ENCODE peak calls at places on chromosome X, in five cellular contexts. C, M, L, S and E are unnamed samples.

GRCh38 chrX:69063486-69063885 is 101.8 kb downstream of the PJA1 start:
- DNase-seq in L (no peak), C (no peak), S (no peak), M (no peak), E (no peak)

GRCh38 chrX:13669246-13669689 is 16.3 kb downstream of the TCEANC start:
- DNase-seq in L (no peak), S (peak; percentile 90), M (no peak), C (no peak), E (no peak)

GRCh38 chrX:15151267-15152196 is 118.4 kb downstream of the ASB9 start:
- DNase-seq in C (no peak), L (no peak), M (no peak), S (no peak), E (peak; percentile 46)

GRCh38 chrX:49675075-49675719 is 20.6 kb downstream of the PAGE1 start:
- DNase-seq in M (no peak), S (no peak), L (no peak), C (no peak), E (no peak)

GRCh38 chrX:121902463-121902862 is 855.1 kb downstream of the GLUD2 start:
- DNase-seq in L (no peak), S (no peak), C (no peak), M (no peak), E (no peak)

GRCh38 chrX:110409925-110410324 is 51.3 kb downstream of the RTL9 start:
- DNase-seq in S (peak; percentile 61), M (no peak), L (no peak), C (no peak), E (no peak)

GRCh38 chrX:20159811-20160385 is 18.3 kb upstream of the EIF1AX start:
- DNase-seq in S (no peak), L (no peak), C (no peak), M (no peak), E (no peak)

GRCh38 chrX:153873282-153874090 is 12.5 kb downstream of the L1CAM start:
- DNase-seq in C (no peak), S (no peak), M (no peak), L (no peak), E (no peak)

GRCh38 chrX:39440734-39441305 is 639.6 kb downstream of the MID1IP1 start:
- DNase-seq in L (no peak), C (no peak), M (no peak), S (no peak), E (no peak)

GRCh38 chrX:18455384-18455783 is 30.0 kb downstream of the CDKL5 start:
- DNase-seq in L (no peak), M (no peak), C (no peak), S (no peak), E (no peak)

GRCh38 chrX:1480082-1480785 is 27.5 kb upstream of the ASMTL start:
- DNase-seq in M (no peak), S (no peak), C (no peak), L (peak; percentile 2), E (no peak)

GRCh38 chrX:79130857-79131256 is 13.6 kb upstream of the GPR174 start:
- DNase-seq in C (no peak), L (no peak), S (no peak), M (no peak), E (no peak)

GRCh38 chrX:102154900-102155805 is 624 bp downstream of the BEX5 start:
- DNase-seq in S (no peak), M (no peak), L (no peak), C (peak; percentile 25), E (peak; percentile 47)

GRCh38 chrX:7689791-7690412 is 153.1 kb upstream of the VCX start:
- DNase-seq in L (no peak), S (no peak), C (no peak), M (no peak), E (no peak)

GRCh38 chrX:107677909-107678308 is 49.6 kb downstream of the PRPS1 start:
- DNase-seq in M (no peak), L (no peak), S (no peak), C (no peak), E (no peak)

GRCh38 chrX:37454537-37455285 is 105.5 kb downstream of the PRRG1 start:
- DNase-seq in L (no peak), C (no peak), S (peak; percentile 11), M (no peak), E (no peak)

GRCh38 chrX:124805486-124805885 is 459.1 kb downstream of the SH2D1A start:
- DNase-seq in C (peak; percentile 7), L (no peak), M (no peak), S (no peak), E (no peak)

GRCh38 chrX:25600776-25601175 is 537.4 kb upstream of the MAGEB18 start:
- DNase-seq in S (peak; percentile 43), M (no peak), C (no peak), L (no peak), E (no peak)

GRCh38 chrX:68332156-68332823 is 101.0 kb downstream of the OPHN1 start:
- DNase-seq in S (no peak), L (no peak), C (no peak), M (no peak), E (no peak)

GRCh38 chrX:52585892-52586291 is 68.8 kb downstream of the SSX7 start:
- DNase-seq in C (no peak), M (no peak), S (no peak), L (no peak), E (no peak)

GRCh38 chrX:100413231-100413630 is 3.2 kb upstream of the PCDH19 start:
- DNase-seq in L (peak; percentile 32), S (peak; percentile 27), M (peak; percentile 38), C (no peak), E (peak; percentile 87)

GRCh38 chrX:153948847-153949819 is 4.7 kb upstream of the RENBP start:
- DNase-seq in C (no peak), M (no peak), L (no peak), S (no peak), E (no peak)

GRCh38 chrX:45360571-45360970 is 159.9 kb upstream of the DIPK2B start:
- DNase-seq in M (no peak), C (no peak), L (no peak), S (no peak), E (no peak)

GRCh38 chrX:140712413-140713173 is 3.0 kb downstream of the LINC00632 start:
- DNase-seq in L (no peak), M (no peak), S (peak; percentile 74), C (peak; percentile 67), E (no peak)

GRCh38 chrX:44748014-44748413 is 95.8 kb upstream of the DUSP21 start:
- DNase-seq in S (peak; percentile 9), C (no peak), M (no peak), L (no peak), E (no peak)

GRCh38 chrX:104172121-104172520 is 5.9 kb downstream of the FAM199X start:
- DNase-seq in S (no peak), M (no peak), C (no peak), L (no peak), E (no peak)

GRCh38 chrX:18985186-18985435 is 1.2 kb upstream of the PHKA2 start:
- DNase-seq in M (no peak), S (no peak), C (no peak), L (no peak), E (no peak)

GRCh38 chrX:15350329-15350996 is 15.1 kb upstream of the PIGA start:
- DNase-seq in S (no peak), C (no peak), M (no peak), L (no peak), E (no peak)

GRCh38 chrX:39821011-39821708 is 276.6 kb downstream of the BCOR start:
- DNase-seq in C (no peak), M (no peak), S (no peak), L (no peak), E (no peak)

GRCh38 chrX:40877869-40878268 is 142.5 kb upstream of the MED14 start:
- DNase-seq in S (no peak), C (no peak), M (peak; percentile 17), L (peak; percentile 4), E (peak; percentile 61)

GRCh38 chrX:152619897-152620296 is 17.8 kb upstream of the GABRQ start:
- DNase-seq in L (no peak), S (no peak), M (no peak), C (no peak), E (peak; percentile 6)

GRCh38 chrX:153469811-153470410 is 465 bp downstream of the HAUS7 start:
- DNase-seq in S (no peak), M (peak; percentile 49), C (no peak), L (peak; percentile 57), E (peak; percentile 71)

GRCh38 chrX:110512341-110512740 is 153.7 kb downstream of the RTL9 start:
- DNase-seq in C (no peak), L (no peak), M (no peak), S (no peak), E (no peak)

GRCh38 chrX:150058728-150059127 is 120.4 kb upstream of the EOLA2 start:
- DNase-seq in M (no peak), L (no peak), S (no peak), C (no peak), E (no peak)

GRCh38 chrX:150063673-150064072 is 125.4 kb upstream of the EOLA2 start:
- DNase-seq in L (no peak), C (no peak), S (no peak), M (no peak), E (peak; percentile 44)

GRCh38 chrX:150063138-150063518 is 124.8 kb upstream of the EOLA2 start:
- DNase-seq in C (no peak), M (no peak), S (no peak), L (peak; percentile 4), E (no peak)

GRCh38 chrX:150060406-150060805 is 122.1 kb upstream of the EOLA2 start:
- DNase-seq in M (no peak), S (peak; percentile 50), L (no peak), C (no peak), E (no peak)

DNA sequence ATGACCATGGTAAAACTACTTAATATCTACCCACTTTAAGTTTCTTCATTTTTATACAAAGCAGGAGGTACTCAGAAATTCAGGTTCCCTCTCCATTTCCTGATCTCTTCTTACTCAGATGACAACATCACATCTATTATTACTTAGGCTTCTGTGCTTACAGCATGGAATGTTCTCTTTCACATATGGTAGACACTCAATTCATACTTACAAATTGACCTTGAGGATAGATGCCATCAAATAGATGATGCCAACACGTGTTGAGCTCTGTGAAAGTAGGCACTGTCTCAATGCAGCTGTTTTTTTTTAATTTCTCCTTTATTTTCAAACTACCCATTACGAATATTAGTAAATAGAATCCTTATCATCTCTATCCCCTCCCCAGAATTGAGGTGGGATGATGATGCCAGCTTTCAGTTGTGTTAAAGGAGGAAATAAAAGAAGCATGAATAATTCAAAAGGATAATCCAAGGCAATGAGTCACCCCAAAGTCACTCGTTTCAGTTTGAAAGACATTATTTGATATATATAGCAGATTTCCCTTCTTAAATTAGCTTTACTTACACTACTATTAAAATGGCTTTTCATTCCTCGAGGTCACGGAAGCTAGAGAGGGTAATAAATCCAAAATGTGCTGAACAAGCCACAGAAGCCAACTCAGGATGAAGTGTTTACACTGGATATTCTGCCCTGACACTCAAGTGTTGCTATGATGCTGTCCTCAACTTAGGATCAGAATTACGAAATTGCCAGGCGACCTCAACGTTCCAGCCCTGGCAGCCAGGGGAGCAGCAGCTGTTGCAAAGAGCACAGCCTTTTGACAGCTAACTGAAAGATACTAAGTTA is 124.2 kb upstream of the EOLA2 start:
- DNase-seq in M (no peak), L (no peak), C (no peak), S (peak; percentile 23), E (no peak)
- H3K27ac ChIP-seq in M (no peak overlapping the region), L (no peak overlapping the region), C (peak overlapping the region; percentile 15), S (peak overlapping the region; percentile 3), E (no peak overlapping the region)

GRCh38 chrX:9935436-9935835 is 31.7 kb upstream of the CLDN34 start:
- DNase-seq in M (no peak), C (no peak), L (no peak), S (no peak), E (no peak)
- H3K27ac ChIP-seq in M (no peak overlapping the region), C (no peak overlapping the region), L (no peak overlapping the region), S (no peak overlapping the region), E (no peak overlapping the region)

GRCh38 chrX:28609003-28609402 is 21.8 kb downstream of the IL1RAPL1 start:
- DNase-seq in C (no peak), M (no peak), L (no peak), S (no peak), E (no peak)
- H3K27ac ChIP-seq in C (no peak overlapping the region), M (no peak overlapping the region), L (no peak overlapping the region), S (no peak overlapping the region), E (no peak overlapping the region)

GRCh38 chrX:23066588-23067281 is 67.0 kb downstream of the DDX53 start:
- DNase-seq in S (no peak), L (no peak), C (no peak), M (no peak), E (no peak)
- H3K27ac ChIP-seq in S (no peak overlapping the region), L (no peak overlapping the region), C (no peak overlapping the region), M (no peak overlapping the region), E (no peak overlapping the region)